ENCODE peak calls at places on chromosomes 3 and 15, in five cellular contexts. X, F, Y, E and M are unnamed samples.

GRCh38 chr3:134201201-134202130 is 49.2 kb downstream of the RYK start:
- DNase-seq in Y (peak), F (no peak), X (no peak), E (no peak), M (no peak)

GRCh38 chr15:71538922-71539321 is 271.4 kb upstream of the NR2E3 start:
- DNase-seq in Y (no peak), F (no peak), X (no peak), E (no peak), M (no peak)

GRCh38 chr3:31132132-31132769 is 237.8 kb upstream of the GADL1 start:
- DNase-seq in F (peak), Y (peak), E (peak), X (no peak), M (no peak)

GRCh38 chr3:133158686-133159085 is 120.5 kb downstream of the TMEM108 start:
- DNase-seq in E (no peak), X (no peak), Y (no peak), F (no peak), M (no peak)

GRCh38 chr3:61877359-61877770 is 316.0 kb downstream of the PTPRG start:
- DNase-seq in Y (peak), X (no peak), F (no peak), E (peak), M (no peak)

GRCh38 chr3:163474766-163475165 is 1603.5 kb downstream of the SI start:
- DNase-seq in E (no peak), X (no peak), Y (no peak), F (no peak), M (no peak)

GRCh38 chr3:13588221-13588701 is 39.3 kb downstream of the FBLN2 start:
- DNase-seq in F (no peak), E (no peak), X (no peak), Y (no peak), M (peak)

GRCh38 chr3:58020740-58021071 is 12.5 kb downstream of the FLNB start:
- DNase-seq in E (no peak), F (no peak), Y (no peak), X (no peak), M (no peak)

GRCh38 chr3:191330309-191330712 is at the start of gene UTS2B:
- DNase-seq in X (no peak), Y (peak), E (peak), F (no peak), M (no peak)

GRCh38 chr15:25789206-25789605 is 73.9 kb downstream of the ATP10A start:
- DNase-seq in X (no peak), F (no peak), E (no peak), Y (peak), M (no peak)

GRCh38 chr3:141429371-141430035 is 57.3 kb upstream of the RASA2 start:
- DNase-seq in F (no peak), E (no peak), X (no peak), Y (no peak), M (no peak)
- H3K4me3 ChIP-seq in F (no peak), E (peak), X (no peak), Y (no peak), M (no peak)

GRCh38 chr3:146157325-146158060 is 3.5 kb downstream of the PLOD2 start:
- DNase-seq in Y (no peak), E (no peak), X (no peak), F (no peak), M (no peak)
- H3K4me3 ChIP-seq in Y (peak), E (no peak), X (no peak), F (no peak), M (peak)

GRCh38 chr3:50269977-50270413 is 1.0 kb downstream of the SEMA3B start:
- DNase-seq in F (no peak), Y (no peak), X (no peak), E (no peak), M (no peak)
- H3K4me3 ChIP-seq in F (no peak), Y (no peak), X (no peak), E (no peak), M (peak)

DNA sequence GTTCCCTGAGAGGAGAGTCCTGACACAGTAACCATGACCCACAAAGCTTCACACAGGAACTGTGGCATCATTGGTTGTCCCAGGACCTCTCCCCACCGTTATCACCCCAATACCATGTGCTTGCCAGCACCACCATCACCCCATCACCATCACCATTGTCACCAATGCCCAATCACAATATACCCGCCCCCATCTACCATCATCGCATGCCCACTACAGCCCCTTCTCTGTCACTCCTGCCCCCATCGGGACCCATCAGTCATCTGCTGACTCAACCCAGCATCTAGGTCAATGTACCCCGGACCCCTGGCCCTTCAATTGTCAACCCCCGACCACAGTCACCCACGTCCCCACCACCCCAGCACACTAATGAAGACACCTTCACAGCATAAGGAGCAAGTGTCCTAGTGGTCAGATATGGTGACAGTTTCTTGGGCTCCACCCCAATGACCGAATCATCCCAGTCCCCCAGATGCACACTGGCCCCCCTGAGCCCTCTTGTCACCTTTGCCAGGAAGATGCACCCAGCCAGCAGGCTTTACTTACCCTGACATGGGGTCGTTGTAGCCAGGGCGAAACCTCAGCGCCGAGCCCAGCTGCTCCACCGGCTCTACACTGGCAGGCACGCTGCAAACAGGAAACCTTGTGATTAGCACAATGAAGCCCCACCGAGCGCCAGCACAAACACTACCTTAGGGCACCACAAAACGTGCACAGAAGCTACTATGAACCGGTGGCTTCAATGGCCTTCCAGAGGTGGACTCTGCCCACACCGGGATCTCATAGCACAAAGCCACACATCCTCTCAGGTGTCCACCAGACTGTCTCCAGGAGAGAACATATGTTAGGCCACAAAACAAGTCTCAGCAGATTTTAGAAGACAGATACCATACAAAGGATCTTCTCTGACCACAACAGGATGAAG is 25.1 kb downstream of the SHISA5 start:
- DNase-seq in F (no peak), X (no peak), E (no peak), Y (no peak), M (no peak)
- H3K4me3 ChIP-seq in F (no peak), X (no peak), E (no peak), Y (no peak), M (no peak)

DNA sequence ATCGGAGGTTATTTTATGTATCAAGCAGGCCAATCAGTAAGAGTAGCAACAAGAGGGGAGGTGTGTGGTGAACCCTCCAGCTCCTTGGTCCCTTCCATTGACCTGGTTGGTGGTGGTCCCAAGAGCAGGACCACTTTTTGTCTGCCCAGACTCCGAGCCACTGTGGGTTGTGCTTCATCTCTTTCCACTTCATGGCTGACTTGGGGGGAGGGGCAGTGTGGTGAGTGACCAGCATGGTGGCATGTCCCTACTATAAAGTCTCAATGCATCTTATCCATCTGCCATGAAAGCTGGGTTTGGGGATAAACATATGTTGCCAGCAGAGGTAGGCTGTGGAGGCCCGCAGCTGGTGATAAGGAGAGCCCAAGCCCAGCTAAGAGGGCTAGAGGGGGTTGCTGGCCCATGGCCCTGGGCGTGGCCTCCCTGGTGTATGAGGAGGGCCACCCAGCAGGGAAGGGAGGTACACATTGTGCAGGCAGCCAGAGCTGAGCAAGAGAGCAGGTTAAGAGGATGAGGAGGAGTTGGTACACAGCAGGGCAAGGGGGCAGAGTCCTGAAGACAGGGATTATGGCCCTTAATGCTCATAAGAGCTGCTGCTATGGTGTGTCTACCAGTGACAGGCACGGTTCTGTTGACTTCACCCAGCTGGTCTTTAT is 7.0 kb downstream of the AEN start:
- DNase-seq in E (no peak), Y (no peak), F (no peak), X (no peak), M (no peak)
- H3K4me3 ChIP-seq in E (no peak), Y (no peak), F (no peak), X (no peak), M (no peak)

GRCh38 chr3:169493512-169494141 is 169.9 kb downstream of the MECOM start:
- DNase-seq in Y (no peak), F (no peak), E (no peak), X (no peak), M (no peak)
- H3K4me3 ChIP-seq in Y (no peak), F (no peak), E (no peak), X (no peak), M (no peak)

GRCh38 chr15:90143176-90143655 is 40.9 kb upstream of the IDH2 start:
- DNase-seq in X (no peak), Y (peak), E (peak), F (peak), M (no peak)
- H3K4me3 ChIP-seq in X (no peak), Y (no peak), E (no peak), F (peak), M (no peak)

DNA sequence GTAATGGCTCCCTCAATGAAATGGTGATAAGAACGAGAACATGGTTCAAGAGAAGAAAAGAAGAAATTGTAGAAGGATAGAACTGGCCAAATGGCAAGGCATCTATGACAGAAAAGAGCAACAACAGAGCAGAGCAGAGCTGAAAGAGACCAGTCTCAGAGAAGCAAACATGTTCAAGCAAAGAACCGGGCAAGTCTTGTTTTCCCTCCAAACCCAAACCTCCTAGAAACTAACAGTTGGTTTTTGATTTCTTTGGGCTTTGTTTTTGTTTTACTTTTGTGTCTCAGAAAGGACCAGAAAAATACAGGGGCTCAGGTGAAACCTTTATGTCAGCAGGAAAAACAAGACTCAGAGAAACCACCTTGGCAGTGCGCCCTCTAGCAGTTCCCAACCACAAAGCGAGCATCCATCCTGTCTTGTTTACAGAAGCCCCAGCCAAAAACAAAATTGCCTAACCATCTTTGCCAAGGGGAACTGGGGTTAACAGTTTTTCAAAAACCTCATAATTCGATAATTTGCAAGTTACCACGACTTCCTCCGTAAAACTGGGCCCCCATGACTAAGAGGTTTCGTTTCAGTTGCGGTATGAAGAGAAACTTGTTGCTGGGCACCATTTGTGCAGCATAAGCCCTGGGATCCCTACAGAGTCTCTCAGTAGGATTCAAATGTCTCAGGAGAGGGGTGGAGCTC is 159.2 kb upstream of the SLC24A5 start:
- DNase-seq in X (no peak), F (no peak), E (no peak), Y (no peak), M (no peak)
- H3K4me3 ChIP-seq in X (no peak), F (no peak), E (no peak), Y (no peak), M (no peak)

GRCh38 chr15:76996526-76997401 is 1.8 kb downstream of the PSTPIP1 start:
- DNase-seq in X (no peak), E (no peak), Y (peak), F (no peak), M (no peak)

GRCh38 chr15:76996076-76996525 is 1.2 kb downstream of the PSTPIP1 start:
- DNase-seq in E (no peak), F (no peak), X (no peak), Y (no peak), M (no peak)

GRCh38 chr15:76994496-76994895 is 430 bp upstream of the PSTPIP1 start:
- DNase-seq in Y (no peak), E (no peak), X (no peak), F (no peak), M (no peak)

GRCh38 chr15:76994001-76994400 is 925 bp upstream of the PSTPIP1 start:
- DNase-seq in E (no peak), Y (no peak), F (no peak), X (no peak), M (no peak)

GRCh38 chr15:76994971-76995945 is at the start of gene PSTPIP1:
- DNase-seq in X (no peak), E (no peak), Y (no peak), F (no peak), M (peak)
- H3K4me3 ChIP-seq in X (no peak), E (no peak), Y (no peak), F (no peak), M (peak)

DNA sequence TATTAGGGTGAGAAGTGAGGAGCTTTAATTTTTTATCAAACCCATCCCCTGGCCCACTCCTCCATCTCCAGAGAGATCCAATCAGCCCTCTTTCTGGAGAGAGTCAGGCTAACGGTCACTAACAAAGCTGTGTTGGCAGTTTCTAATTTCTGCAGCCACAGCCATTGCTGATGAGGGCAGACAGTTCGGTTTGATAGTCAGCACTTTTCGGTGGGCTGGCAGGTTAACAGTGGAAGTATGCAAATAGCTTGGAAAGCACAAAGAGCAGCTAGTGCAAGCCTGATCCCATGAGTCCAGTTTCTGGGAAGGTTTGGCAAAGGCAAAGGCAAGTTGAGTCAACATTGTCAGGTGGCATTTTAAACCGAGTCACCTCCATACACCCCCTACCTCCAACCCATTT is 1.8 kb downstream of the CCR1 start:
- DNase-seq in F (no peak), E (no peak), Y (no peak), X (no peak), M (no peak)
- H3K4me3 ChIP-seq in F (no peak), E (no peak), Y (no peak), X (no peak), M (peak)